ENCODE peak calls at places on chromosomes 16 and 17, in four cellular contexts. One of them, this sample, is unnamed.

GRCh38 chr17:2453325-2453724 is 52.5 kb upstream of the MNT start:
- DNase-seq in lung: no peak
- DNase-seq in tibial nerve: no peak
- DNase-seq in A549: no peak
- DNase-seq in this sample: no peak

GRCh38 chr17:41863074-41863843 is 2.0 kb downstream of the KLHL11 start:
- DNase-seq in lung: no peak
- DNase-seq in tibial nerve: no peak
- DNase-seq in A549: no peak
- DNase-seq in this sample: no peak

GRCh38 chr17:48294989-48295892 is 134.8 kb downstream of the SKAP1 start:
- DNase-seq in lung: no peak
- DNase-seq in tibial nerve: no peak
- DNase-seq in A549: no peak
- DNase-seq in this sample: no peak

GRCh38 chr16:4315185-4316102 is at the start of gene GLIS2:
- DNase-seq in lung: peak
- DNase-seq in tibial nerve: peak
- DNase-seq in A549: peak
- DNase-seq in this sample: no peak

GRCh38 chr17:61152898-61153297 is 246.7 kb upstream of the TBX2 start:
- DNase-seq in lung: no peak
- DNase-seq in tibial nerve: no peak
- DNase-seq in A549: no peak
- DNase-seq in this sample: no peak

GRCh38 chr17:27940503-27940902 is 47.3 kb upstream of the LYRM9 start:
- DNase-seq in lung: no peak
- DNase-seq in tibial nerve: no peak
- DNase-seq in A549: no peak
- DNase-seq in this sample: no peak

GRCh38 chr16:56347166-56347565 is 78.2 kb downstream of the AMFR start:
- DNase-seq in lung: no peak
- DNase-seq in tibial nerve: no peak
- DNase-seq in A549: no peak
- DNase-seq in this sample: no peak

GRCh38 chr17:31695456-31696090 is 163.5 kb downstream of the COPRS start:
- DNase-seq in lung: no peak
- DNase-seq in tibial nerve: no peak
- DNase-seq in A549: no peak
- DNase-seq in this sample: no peak

GRCh38 chr16:4032768-4033167 is 83.5 kb downstream of the ADCY9 start:
- DNase-seq in lung: peak
- DNase-seq in tibial nerve: no peak
- DNase-seq in A549: no peak
- DNase-seq in this sample: no peak

GRCh38 chr17:60141111-60142018 is 8.4 kb upstream of the CA4 start:
- DNase-seq in lung: no peak
- DNase-seq in tibial nerve: no peak
- DNase-seq in A549: no peak
- DNase-seq in this sample: no peak

GRCh38 chr17:75811174-75811573 is 26.6 kb downstream of the UNK start:
- DNase-seq in lung: no peak
- DNase-seq in tibial nerve: no peak
- DNase-seq in A549: no peak
- DNase-seq in this sample: no peak

GRCh38 chr17:57531648-57532486 is 213.2 kb downstream of the CCDC182 start:
- DNase-seq in lung: no peak
- DNase-seq in tibial nerve: no peak
- DNase-seq in A549: no peak
- DNase-seq in this sample: no peak

GRCh38 chr16:66606000-66606751 is 1.7 kb downstream of the CMTM3 start:
- DNase-seq in lung: no peak
- DNase-seq in tibial nerve: no peak
- DNase-seq in A549: no peak
- DNase-seq in this sample: no peak

GRCh38 chr17:6853764-6854442 is 22.4 kb upstream of the TEKT1 start:
- DNase-seq in lung: no peak
- DNase-seq in tibial nerve: no peak
- DNase-seq in A549: peak
- DNase-seq in this sample: no peak

GRCh38 chr16:3971261-3971660 is 90.7 kb upstream of the CREBBP start:
- DNase-seq in lung: no peak
- DNase-seq in tibial nerve: no peak
- DNase-seq in A549: no peak
- DNase-seq in this sample: no peak

GRCh38 chr17:59331929-59332889 is 754 bp downstream of the YPEL2 start:
- DNase-seq in lung: peak
- DNase-seq in tibial nerve: no peak
- DNase-seq in A549: no peak
- DNase-seq in this sample: no peak

GRCh38 chr16:66858740-66859396 is 14.7 kb downstream of the CA7 start:
- DNase-seq in lung: peak
- DNase-seq in tibial nerve: no peak
- DNase-seq in A549: peak
- DNase-seq in this sample: peak

GRCh38 chr17:8300629-8301242 is 5.5 kb upstream of the SLC25A35 start:
- DNase-seq in lung: peak
- DNase-seq in tibial nerve: no peak
- DNase-seq in A549: peak
- DNase-seq in this sample: peak

GRCh38 chr16:83137326-83137770 is 510.6 kb downstream of the CDH13 start:
- DNase-seq in lung: no peak
- DNase-seq in tibial nerve: no peak
- DNase-seq in A549: no peak
- DNase-seq in this sample: no peak

GRCh38 chr17:3879181-3879580 is 13.7 kb downstream of the CAMKK1 start:
- DNase-seq in lung: no peak
- DNase-seq in tibial nerve: no peak
- DNase-seq in A549: no peak
- DNase-seq in this sample: no peak

GRCh38 chr16:16042076-16042475 is 92.7 kb downstream of the ABCC1 start:
- DNase-seq in lung: peak
- DNase-seq in tibial nerve: no peak
- DNase-seq in A549: no peak
- DNase-seq in this sample: peak

GRCh38 chr16:57476546-57477410 is 9.5 kb downstream of the DOK4 start:
- DNase-seq in lung: no peak
- DNase-seq in tibial nerve: no peak
- DNase-seq in A549: no peak
- DNase-seq in this sample: no peak

GRCh38 chr17:19306160-19307111 is 56.1 kb downstream of the B9D1 start:
- DNase-seq in lung: no peak
- DNase-seq in tibial nerve: no peak
- DNase-seq in A549: no peak
- DNase-seq in this sample: no peak

GRCh38 chr17:77433385-77434135 is 292.8 kb downstream of the SEC14L1 start:
- DNase-seq in lung: no peak
- DNase-seq in tibial nerve: no peak
- DNase-seq in A549: no peak
- DNase-seq in this sample: no peak

GRCh38 chr17:80585880-80586279 is 41.2 kb downstream of the RPTOR start:
- DNase-seq in lung: no peak
- DNase-seq in tibial nerve: no peak
- DNase-seq in A549: no peak
- DNase-seq in this sample: no peak

GRCh38 chr17:78040561-78041400 is 82.3 kb downstream of the TNRC6C start:
- DNase-seq in lung: peak
- DNase-seq in tibial nerve: no peak
- DNase-seq in A549: peak
- DNase-seq in this sample: peak

GRCh38 chr17:65403129-65403528 is 158.3 kb downstream of the AXIN2 start:
- DNase-seq in lung: no peak
- DNase-seq in tibial nerve: no peak
- DNase-seq in A549: no peak
- DNase-seq in this sample: no peak

GRCh38 chr17:81947189-81947588 is at the start of gene MYADML2:
- DNase-seq in lung: no peak
- DNase-seq in tibial nerve: no peak
- DNase-seq in A549: no peak
- DNase-seq in this sample: no peak

GRCh38 chr16:79850348-79850747 is 249.8 kb upstream of the MAF start:
- DNase-seq in lung: no peak
- DNase-seq in tibial nerve: no peak
- DNase-seq in A549: no peak
- DNase-seq in this sample: peak

GRCh38 chr17:16407911-16408588 is 7.3 kb upstream of the TRPV2 start:
- DNase-seq in lung: peak
- DNase-seq in tibial nerve: peak
- DNase-seq in A549: no peak
- DNase-seq in this sample: no peak

GRCh38 chr17:42618442-42619150 is 9.1 kb downstream of the TUBG1 start:
- DNase-seq in lung: peak
- DNase-seq in tibial nerve: no peak
- DNase-seq in A549: peak
- DNase-seq in this sample: peak

GRCh38 chr16:2030036-2030435 is 3.3 kb downstream of the NHERF2 start:
- DNase-seq in lung: no peak
- DNase-seq in tibial nerve: no peak
- DNase-seq in A549: no peak
- DNase-seq in this sample: no peak
- TF ChIP-seq CTCF in lung: no peak
- TF ChIP-seq CTCF in tibial nerve: no peak
- TF ChIP-seq CTCF in A549: no peak
- TF ChIP-seq CTCF in this sample: no peak

GRCh38 chr17:68468334-68468733 is 11.0 kb upstream of the WIPI1 start:
- DNase-seq in lung: no peak
- DNase-seq in tibial nerve: no peak
- DNase-seq in A549: no peak
- DNase-seq in this sample: no peak

GRCh38 chr17:68468785-68469184 is 11.5 kb upstream of the WIPI1 start:
- DNase-seq in lung: no peak
- DNase-seq in tibial nerve: no peak
- DNase-seq in A549: no peak
- DNase-seq in this sample: no peak

DNA sequence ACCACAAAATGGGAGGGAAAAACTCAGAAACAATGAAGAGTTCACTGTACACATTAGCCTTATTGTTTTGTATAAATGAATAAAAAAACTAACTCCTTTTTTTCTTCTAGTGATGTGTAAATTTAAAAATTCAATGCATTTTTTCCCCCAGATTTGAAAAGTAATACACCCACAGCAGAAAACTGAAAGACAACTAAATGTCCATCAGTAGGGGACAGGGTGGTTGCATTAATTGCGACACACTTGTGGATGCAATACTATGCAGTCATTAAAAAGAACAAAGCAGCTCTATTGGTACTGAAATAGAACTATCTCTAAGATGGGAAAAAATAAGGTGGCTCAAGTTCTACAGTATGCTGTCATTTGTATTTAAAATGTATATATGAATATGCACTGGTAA is 13.7 kb upstream of the WIPI1 start:
- DNase-seq in lung: no peak
- DNase-seq in tibial nerve: no peak
- DNase-seq in A549: no peak
- DNase-seq in this sample: no peak
- H3K4me3 ChIP-seq in lung: no peak
- H3K4me3 ChIP-seq in tibial nerve: no peak
- H3K4me3 ChIP-seq in A549: no peak
- H3K4me3 ChIP-seq in this sample: no peak

DNA sequence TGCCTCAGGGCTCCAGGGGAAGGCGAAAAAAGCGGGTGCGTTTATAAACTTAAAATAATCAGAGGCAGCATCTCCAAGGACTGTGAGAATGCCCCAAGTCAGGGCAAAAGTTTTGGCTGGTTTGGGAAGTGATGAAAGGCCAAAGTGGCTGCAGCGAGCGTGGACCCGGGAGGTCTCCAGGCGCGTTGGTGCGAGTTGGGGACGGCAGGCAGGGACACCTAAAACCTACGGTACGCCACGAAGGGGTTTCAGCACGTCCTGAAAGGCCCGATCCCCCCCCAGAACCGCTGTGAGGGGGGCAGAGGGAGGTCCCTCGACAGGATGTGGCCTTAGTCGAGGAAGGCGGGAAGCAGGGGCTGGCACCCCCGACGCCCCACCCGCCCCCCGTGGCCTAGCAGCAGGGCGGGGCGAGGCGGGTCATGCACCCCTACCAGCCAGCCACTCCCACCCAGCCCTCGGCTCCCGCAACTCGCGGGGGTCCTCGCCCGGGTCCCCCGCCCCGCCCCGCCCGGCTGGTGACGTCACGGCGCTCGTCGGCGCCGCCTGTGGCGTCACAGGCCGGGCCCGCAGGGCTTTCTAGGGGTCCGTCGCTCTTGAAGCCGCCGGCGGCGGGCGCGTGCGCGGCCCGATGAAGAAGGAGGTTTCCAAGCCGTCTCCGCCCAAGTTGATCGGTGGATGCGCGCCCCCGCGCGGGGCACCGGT is at the start of gene MYCBPAP:
- DNase-seq in lung: peak
- DNase-seq in tibial nerve: peak
- DNase-seq in A549: peak
- DNase-seq in this sample: no peak
- TF ChIP-seq CTCF in lung: no peak
- TF ChIP-seq CTCF in tibial nerve: no peak
- TF ChIP-seq CTCF in A549: peak
- TF ChIP-seq CTCF in this sample: peak

DNA sequence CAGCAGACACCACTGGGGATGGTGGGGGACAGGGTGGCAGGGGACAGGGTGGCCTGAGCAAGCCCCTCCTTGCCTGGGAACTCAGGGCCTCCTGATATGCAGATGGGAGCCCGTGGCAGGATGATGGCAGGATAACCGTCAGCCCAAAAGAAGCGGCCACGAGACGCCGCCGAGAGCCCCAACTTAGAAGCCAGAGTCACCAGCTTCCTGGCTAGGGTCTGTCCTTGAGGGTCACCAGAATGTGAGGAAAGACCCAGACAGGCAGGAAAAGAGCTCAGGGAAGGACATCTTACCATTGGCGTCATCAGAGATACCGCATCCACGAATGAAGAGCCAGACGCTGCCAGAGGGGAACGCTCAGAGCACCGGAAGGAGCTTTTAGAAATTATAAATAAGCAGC is 19.4 kb downstream of the RAB40C start:
- DNase-seq in lung: no peak
- DNase-seq in tibial nerve: no peak
- DNase-seq in A549: no peak
- DNase-seq in this sample: no peak
- H3K4me3 ChIP-seq in lung: no peak
- H3K4me3 ChIP-seq in tibial nerve: no peak
- H3K4me3 ChIP-seq in A549: no peak
- H3K4me3 ChIP-seq in this sample: no peak